ENCODE peak calls at places on chromosomes 12 and 14, in ten cellular contexts. One of them, this sample, is unnamed.

GRCh38 chr14:105351920-105352871 is 37.6 kb downstream of the PACS2 start:
- DNase-seq in A549: peak
- DNase-seq in AG04450: peak
- DNase-seq in heart left ventricle: peak
- DNase-seq in Panc1: peak
- DNase-seq in fibroblast of lung: peak
- DNase-seq in brain microvascular endothelial cell: peak
- DNase-seq in breast epithelium: peak
- DNase-seq in IMR-90: peak
- DNase-seq in left ventricle myocardium inferior: peak
- DNase-seq in this sample: peak

GRCh38 chr12:60210756-60211155 is 614.9 kb downstream of the SLC16A7 start:
- DNase-seq in brain microvascular endothelial cell: no peak
- DNase-seq in IMR-90: no peak
- DNase-seq in heart left ventricle: no peak
- DNase-seq in left ventricle myocardium inferior: no peak
- DNase-seq in breast epithelium: no peak
- DNase-seq in fibroblast of lung: no peak
- DNase-seq in A549: no peak
- DNase-seq in AG04450: no peak
- DNase-seq in Panc1: no peak
- DNase-seq in this sample: no peak

GRCh38 chr14:89669209-89669608 is 252.2 kb upstream of the FOXN3 start:
- DNase-seq in IMR-90: no peak
- DNase-seq in AG04450: no peak
- DNase-seq in left ventricle myocardium inferior: peak
- DNase-seq in Panc1: no peak
- DNase-seq in heart left ventricle: peak
- DNase-seq in A549: no peak
- DNase-seq in breast epithelium: no peak
- DNase-seq in fibroblast of lung: no peak
- DNase-seq in brain microvascular endothelial cell: no peak
- DNase-seq in this sample: peak

GRCh38 chr12:14416658-14417057 is 51.2 kb downstream of the ATF7IP start:
- DNase-seq in AG04450: peak
- DNase-seq in fibroblast of lung: peak
- DNase-seq in brain microvascular endothelial cell: peak
- DNase-seq in A549: no peak
- DNase-seq in IMR-90: peak
- DNase-seq in heart left ventricle: no peak
- DNase-seq in breast epithelium: no peak
- DNase-seq in left ventricle myocardium inferior: no peak
- DNase-seq in Panc1: no peak
- DNase-seq in this sample: no peak

GRCh38 chr12:12626471-12626870 is 14.8 kb downstream of the CREBL2 start:
- DNase-seq in heart left ventricle: no peak
- DNase-seq in A549: no peak
- DNase-seq in brain microvascular endothelial cell: no peak
- DNase-seq in Panc1: no peak
- DNase-seq in IMR-90: peak
- DNase-seq in breast epithelium: no peak
- DNase-seq in left ventricle myocardium inferior: no peak
- DNase-seq in AG04450: no peak
- DNase-seq in fibroblast of lung: no peak
- DNase-seq in this sample: no peak

GRCh38 chr12:95096378-95096777 is 23.0 kb upstream of the NR2C1 start:
- DNase-seq in Panc1: no peak
- DNase-seq in fibroblast of lung: no peak
- DNase-seq in breast epithelium: no peak
- DNase-seq in brain microvascular endothelial cell: no peak
- DNase-seq in A549: no peak
- DNase-seq in AG04450: no peak
- DNase-seq in left ventricle myocardium inferior: no peak
- DNase-seq in IMR-90: no peak
- DNase-seq in heart left ventricle: no peak
- DNase-seq in this sample: no peak

GRCh38 chr12:45611061-45611460 is 118.4 kb upstream of the ARID2 start:
- DNase-seq in A549: no peak
- DNase-seq in Panc1: no peak
- DNase-seq in brain microvascular endothelial cell: no peak
- DNase-seq in breast epithelium: no peak
- DNase-seq in fibroblast of lung: no peak
- DNase-seq in AG04450: no peak
- DNase-seq in left ventricle myocardium inferior: no peak
- DNase-seq in IMR-90: no peak
- DNase-seq in heart left ventricle: no peak
- DNase-seq in this sample: no peak

GRCh38 chr14:54117401-54117800 is 160.8 kb upstream of the BMP4 start:
- DNase-seq in left ventricle myocardium inferior: no peak
- DNase-seq in brain microvascular endothelial cell: no peak
- DNase-seq in breast epithelium: no peak
- DNase-seq in IMR-90: no peak
- DNase-seq in fibroblast of lung: no peak
- DNase-seq in AG04450: no peak
- DNase-seq in Panc1: no peak
- DNase-seq in A549: no peak
- DNase-seq in heart left ventricle: no peak
- DNase-seq in this sample: no peak

GRCh38 chr12:64780531-64781373 is 21.5 kb upstream of the GNS start:
- DNase-seq in breast epithelium: peak
- DNase-seq in heart left ventricle: peak
- DNase-seq in fibroblast of lung: no peak
- DNase-seq in IMR-90: no peak
- DNase-seq in A549: peak
- DNase-seq in brain microvascular endothelial cell: no peak
- DNase-seq in Panc1: no peak
- DNase-seq in AG04450: no peak
- DNase-seq in left ventricle myocardium inferior: peak
- DNase-seq in this sample: peak

GRCh38 chr12:126384029-126384564 is 1318.9 kb downstream of the AACS start:
- DNase-seq in fibroblast of lung: no peak
- DNase-seq in breast epithelium: no peak
- DNase-seq in A549: no peak
- DNase-seq in Panc1: no peak
- DNase-seq in left ventricle myocardium inferior: no peak
- DNase-seq in AG04450: no peak
- DNase-seq in brain microvascular endothelial cell: no peak
- DNase-seq in heart left ventricle: no peak
- DNase-seq in IMR-90: no peak
- DNase-seq in this sample: no peak

GRCh38 chr12:50505945-50506344 is 1.2 kb downstream of the DIP2B start:
- DNase-seq in breast epithelium: no peak
- DNase-seq in IMR-90: no peak
- DNase-seq in Panc1: no peak
- DNase-seq in left ventricle myocardium inferior: no peak
- DNase-seq in A549: no peak
- DNase-seq in heart left ventricle: peak
- DNase-seq in fibroblast of lung: peak
- DNase-seq in AG04450: no peak
- DNase-seq in brain microvascular endothelial cell: peak
- DNase-seq in this sample: peak

GRCh38 chr14:74804219-74804825 is 41.2 kb downstream of the YLPM1 start:
- DNase-seq in breast epithelium: no peak
- DNase-seq in heart left ventricle: no peak
- DNase-seq in Panc1: peak
- DNase-seq in brain microvascular endothelial cell: peak
- DNase-seq in IMR-90: peak
- DNase-seq in AG04450: peak
- DNase-seq in fibroblast of lung: peak
- DNase-seq in left ventricle myocardium inferior: no peak
- DNase-seq in A549: peak
- DNase-seq in this sample: peak

GRCh38 chr12:100539209-100539608 is 34.3 kb upstream of the GAS2L3 start:
- DNase-seq in brain microvascular endothelial cell: peak
- DNase-seq in breast epithelium: no peak
- DNase-seq in A549: no peak
- DNase-seq in fibroblast of lung: peak
- DNase-seq in IMR-90: peak
- DNase-seq in Panc1: no peak
- DNase-seq in heart left ventricle: no peak
- DNase-seq in left ventricle myocardium inferior: no peak
- DNase-seq in AG04450: no peak
- DNase-seq in this sample: peak

GRCh38 chr12:112798019-112798760 is 6.6 kb downstream of the RPH3A start:
- DNase-seq in left ventricle myocardium inferior: no peak
- DNase-seq in brain microvascular endothelial cell: no peak
- DNase-seq in A549: no peak
- DNase-seq in heart left ventricle: no peak
- DNase-seq in fibroblast of lung: no peak
- DNase-seq in AG04450: no peak
- DNase-seq in Panc1: no peak
- DNase-seq in IMR-90: no peak
- DNase-seq in breast epithelium: no peak
- DNase-seq in this sample: no peak

GRCh38 chr12:38689704-38690103 is 215.7 kb downstream of the CPNE8 start:
- DNase-seq in A549: no peak
- DNase-seq in breast epithelium: no peak
- DNase-seq in IMR-90: no peak
- DNase-seq in Panc1: no peak
- DNase-seq in brain microvascular endothelial cell: no peak
- DNase-seq in heart left ventricle: no peak
- DNase-seq in fibroblast of lung: no peak
- DNase-seq in AG04450: no peak
- DNase-seq in left ventricle myocardium inferior: no peak
- DNase-seq in this sample: no peak

GRCh38 chr12:57810450-57810849 is 8.1 kb downstream of the AVIL start:
- DNase-seq in heart left ventricle: no peak
- DNase-seq in A549: no peak
- DNase-seq in Panc1: no peak
- DNase-seq in brain microvascular endothelial cell: no peak
- DNase-seq in IMR-90: peak
- DNase-seq in fibroblast of lung: peak
- DNase-seq in left ventricle myocardium inferior: no peak
- DNase-seq in AG04450: no peak
- DNase-seq in breast epithelium: no peak
- DNase-seq in this sample: no peak

GRCh38 chr14:99690636-99691035 is 6.5 kb downstream of the CYP46A1 start:
- DNase-seq in fibroblast of lung: no peak
- DNase-seq in brain microvascular endothelial cell: no peak
- DNase-seq in A549: no peak
- DNase-seq in heart left ventricle: no peak
- DNase-seq in left ventricle myocardium inferior: no peak
- DNase-seq in Panc1: no peak
- DNase-seq in AG04450: no peak
- DNase-seq in breast epithelium: no peak
- DNase-seq in IMR-90: no peak
- DNase-seq in this sample: no peak

DNA sequence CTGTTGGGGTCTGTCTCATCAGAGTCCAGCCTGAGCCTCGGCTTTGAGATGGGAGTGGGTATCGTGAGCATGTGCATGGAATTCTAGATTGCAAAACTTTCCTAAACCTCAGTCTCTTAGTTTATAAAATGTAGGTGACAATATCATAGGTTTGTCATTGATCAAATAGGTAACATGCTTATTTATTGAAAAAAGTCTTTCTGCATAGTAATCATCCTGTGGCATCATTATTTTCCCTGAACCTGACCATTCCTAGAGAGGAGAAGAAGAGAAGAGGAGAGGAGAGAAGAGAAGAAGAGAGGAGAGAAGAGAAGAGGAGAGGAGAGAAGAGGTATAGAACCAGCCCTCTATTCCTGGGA is 4.1 kb downstream of the SMIM41 start:
- DNase-seq in heart left ventricle: no peak
- DNase-seq in breast epithelium: no peak
- DNase-seq in Panc1: no peak
- DNase-seq in left ventricle myocardium inferior: no peak
- DNase-seq in AG04450: no peak
- DNase-seq in brain microvascular endothelial cell: no peak
- DNase-seq in fibroblast of lung: no peak
- DNase-seq in A549: no peak
- DNase-seq in IMR-90: no peak
- DNase-seq in this sample: no peak
- TF ChIP-seq CTCF in heart left ventricle: no peak
- TF ChIP-seq CTCF in breast epithelium: no peak
- TF ChIP-seq CTCF in Panc1: no peak
- TF ChIP-seq CTCF in left ventricle myocardium inferior: peak
- TF ChIP-seq CTCF in AG04450: no peak
- TF ChIP-seq CTCF in brain microvascular endothelial cell: no peak
- TF ChIP-seq CTCF in fibroblast of lung: no peak
- TF ChIP-seq CTCF in A549: no peak
- TF ChIP-seq CTCF in IMR-90: no peak
- TF ChIP-seq CTCF in this sample: peak

GRCh38 chr12:67819902-67820301 is 169.3 kb upstream of the IFNG-AS1 start:
- DNase-seq in Panc1: no peak
- DNase-seq in left ventricle myocardium inferior: no peak
- DNase-seq in breast epithelium: no peak
- DNase-seq in brain microvascular endothelial cell: no peak
- DNase-seq in fibroblast of lung: no peak
- DNase-seq in IMR-90: no peak
- DNase-seq in AG04450: no peak
- DNase-seq in heart left ventricle: no peak
- DNase-seq in A549: no peak
- DNase-seq in this sample: no peak
- H3K27ac ChIP-seq in Panc1: no peak
- H3K27ac ChIP-seq in left ventricle myocardium inferior: no peak
- H3K27ac ChIP-seq in breast epithelium: no peak
- H3K27ac ChIP-seq in brain microvascular endothelial cell: no peak
- H3K27ac ChIP-seq in fibroblast of lung: no peak
- H3K27ac ChIP-seq in IMR-90: no peak
- H3K27ac ChIP-seq in AG04450: no peak
- H3K27ac ChIP-seq in heart left ventricle: no peak
- H3K27ac ChIP-seq in A549: no peak
- H3K27ac ChIP-seq in this sample: no peak

DNA sequence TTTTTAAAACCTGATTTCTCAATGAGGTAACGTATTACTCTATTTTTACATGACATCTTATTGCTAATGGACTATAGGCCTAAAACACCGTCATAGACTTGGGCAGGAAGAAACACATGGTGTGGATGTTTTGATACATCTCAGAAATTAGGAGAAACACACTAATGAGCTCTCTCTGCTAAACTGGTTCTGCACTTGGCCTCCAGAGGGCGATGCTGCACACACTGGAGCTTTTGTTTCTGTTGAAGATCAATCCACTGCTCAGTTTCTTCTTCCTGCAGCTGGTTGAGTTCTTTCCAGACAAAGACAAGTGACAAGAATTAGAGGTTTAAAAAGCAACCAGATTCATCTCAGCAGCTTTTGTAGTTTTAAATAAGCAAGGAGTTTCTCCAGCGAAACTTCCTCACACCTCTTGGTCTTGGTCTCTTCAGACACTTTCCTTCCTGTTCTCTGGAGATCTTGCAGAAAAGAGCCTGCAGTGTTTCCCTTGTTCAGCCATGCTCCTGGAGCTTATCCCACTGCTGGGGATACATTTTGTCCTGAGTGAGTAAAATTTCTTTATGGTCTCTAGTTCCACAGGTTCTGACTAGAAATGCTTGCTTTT is 178.5 kb upstream of the OR4E1 start:
- DNase-seq in IMR-90: peak
- DNase-seq in left ventricle myocardium inferior: no peak
- DNase-seq in brain microvascular endothelial cell: peak
- DNase-seq in Panc1: peak
- DNase-seq in AG04450: no peak
- DNase-seq in fibroblast of lung: peak
- DNase-seq in A549: no peak
- DNase-seq in heart left ventricle: no peak
- DNase-seq in breast epithelium: no peak
- DNase-seq in this sample: peak
- TF ChIP-seq CTCF in IMR-90: peak
- TF ChIP-seq CTCF in left ventricle myocardium inferior: peak
- TF ChIP-seq CTCF in brain microvascular endothelial cell: peak
- TF ChIP-seq CTCF in Panc1: peak
- TF ChIP-seq CTCF in AG04450: peak
- TF ChIP-seq CTCF in fibroblast of lung: peak
- TF ChIP-seq CTCF in A549: peak
- TF ChIP-seq CTCF in heart left ventricle: peak
- TF ChIP-seq CTCF in breast epithelium: peak
- TF ChIP-seq CTCF in this sample: peak

GRCh38 chr12:27063250-27063851 is 19.0 kb downstream of the C12orf71 start:
- DNase-seq in breast epithelium: no peak
- DNase-seq in IMR-90: no peak
- DNase-seq in heart left ventricle: no peak
- DNase-seq in fibroblast of lung: no peak
- DNase-seq in A549: no peak
- DNase-seq in left ventricle myocardium inferior: no peak
- DNase-seq in brain microvascular endothelial cell: no peak
- DNase-seq in Panc1: no peak
- DNase-seq in AG04450: no peak
- DNase-seq in this sample: no peak
- H3K27ac ChIP-seq in breast epithelium: no peak
- H3K27ac ChIP-seq in IMR-90: no peak
- H3K27ac ChIP-seq in heart left ventricle: no peak
- H3K27ac ChIP-seq in fibroblast of lung: no peak
- H3K27ac ChIP-seq in A549: no peak
- H3K27ac ChIP-seq in left ventricle myocardium inferior: no peak
- H3K27ac ChIP-seq in brain microvascular endothelial cell: no peak
- H3K27ac ChIP-seq in Panc1: no peak
- H3K27ac ChIP-seq in AG04450: no peak
- H3K27ac ChIP-seq in this sample: no peak